ENCODE peak calls at places on chromosomes 2 and 18, in seven cellular contexts. R is tibial nerve; P is CD4-positive, alpha-beta memory T cell; E is GM23248; S is cardiac muscle cell; N is suprapubic skin; I is H1. X is an unnamed sample. For H3K9me3, the result is how much of the 10 kb centered on the place peaks cover.

GRCh38 chr2:233513953-233514655 is 52.5 kb downstream of the USP40 start:
- DNase-seq in R (no peak), P (no peak), E (no peak), S (no peak), N (no peak), I (no peak), X (no peak)

GRCh38 chr2:46643951-46644350 is 164.6 kb downstream of the TMEM247 start:
- DNase-seq in R (no peak), P (no peak), E (no peak), S (no peak), N (no peak), I (no peak), X (no peak)

GRCh38 chr2:18118703-18119102 is 240.2 kb downstream of the KCNS3 start:
- DNase-seq in R (no peak), P (no peak), E (peak), S (no peak), N (no peak), I (no peak), X (no peak)

GRCh38 chr2:31138037-31138962 is at the start of gene GALNT14:
- DNase-seq in R (no peak), P (no peak), E (peak), S (peak), N (no peak), I (peak), X (no peak)

GRCh38 chr18:62877448-62878221 is 162.3 kb downstream of the PHLPP1 start:
- DNase-seq in R (no peak), P (no peak), E (peak), S (peak), N (no peak), I (no peak), X (no peak)

GRCh38 chr2:37323770-37324535 is 680 bp downstream of the PRKD3 start:
- DNase-seq in R (no peak), P (peak), E (peak), S (peak), N (peak), I (peak), X (peak)

GRCh38 chr2:172823451-172823850 is 87.8 kb downstream of the RAPGEF4 start:
- DNase-seq in R (no peak), P (no peak), E (no peak), S (no peak), N (no peak), I (no peak), X (no peak)

GRCh38 chr18:39455300-39455699 is 1889.7 kb upstream of the CELF4 start:
- DNase-seq in R (no peak), P (no peak), E (peak), S (peak), N (no peak), I (no peak), X (no peak)

GRCh38 chr2:183597841-183598240 is 473.6 kb downstream of the NUP35 start:
- DNase-seq in R (no peak), P (no peak), E (no peak), S (no peak), N (no peak), I (no peak), X (no peak)

GRCh38 chr2:158926478-158926948 is 41.9 kb upstream of the TANC1 start:
- DNase-seq in R (no peak), P (no peak), E (peak), S (peak), N (no peak), I (no peak), X (no peak)

GRCh38 chr2:38909872-38910271 is 20.2 kb downstream of the ARHGEF33 start:
- DNase-seq in R (no peak), P (no peak), E (no peak), S (no peak), N (no peak), I (no peak), X (no peak)

GRCh38 chr2:224749136-224749535 is 33.0 kb upstream of the CCDC195 start:
- DNase-seq in R (no peak), P (no peak), E (peak), S (peak), N (no peak), I (no peak), X (no peak)

GRCh38 chr18:8635087-8635486 is 25.9 kb downstream of the RAB12 start:
- DNase-seq in R (no peak), P (no peak), E (peak), S (peak), N (no peak), I (no peak), X (no peak)

GRCh38 chr18:35345460-35345921 is 1.3 kb upstream of the ZNF24 start:
- DNase-seq in R (no peak), P (no peak), E (no peak), S (peak), N (no peak), I (no peak), X (no peak)

GRCh38 chr2:54454922-54455583 is 1.1 kb upstream of the SPTBN1 start:
- DNase-seq in R (no peak), P (no peak), E (no peak), S (no peak), N (no peak), I (peak), X (no peak)

GRCh38 chr2:146262606-146263005 is 1582.2 kb upstream of the ACVR2A start:
- DNase-seq in R (no peak), P (no peak), E (no peak), S (no peak), N (no peak), I (no peak), X (no peak)

GRCh38 chr2:203510256-203510940 is 24.7 kb downstream of the RAPH1 start:
- DNase-seq in R (no peak), P (no peak), E (no peak), S (no peak), N (no peak), I (no peak), X (no peak)

GRCh38 chr2:229852565-229852964 is 69.2 kb downstream of the TRIP12 start:
- DNase-seq in R (no peak), P (peak), E (peak), S (peak), N (no peak), I (no peak), X (no peak)

GRCh38 chr18:267380-267687 is 513 bp downstream of the THOC1 start:
- DNase-seq in R (no peak), P (no peak), E (no peak), S (no peak), N (no peak), I (no peak), X (no peak)

GRCh38 chr2:121002597-121002996 is 266.9 kb downstream of the GLI2 start:
- DNase-seq in R (no peak), P (no peak), E (no peak), S (no peak), N (no peak), I (peak), X (no peak)

GRCh38 chr2:158586491-158586890 is 129.7 kb downstream of the PKP4 start:
- DNase-seq in R (no peak), P (no peak), E (peak), S (peak), N (no peak), I (no peak), X (no peak)

GRCh38 chr2:80073134-80073561 is 231.4 kb downstream of the LRRTM1 start:
- DNase-seq in R (peak), P (peak), E (peak), S (peak), N (no peak), I (no peak), X (no peak)

GRCh38 chr2:98343371-98343770 is 2.9 kb upstream of the CNGA3 start:
- DNase-seq in R (no peak), P (no peak), E (no peak), S (no peak), N (no peak), I (no peak), X (no peak)

GRCh38 chr2:98347298-98348065 is 1.2 kb downstream of the CNGA3 start:
- DNase-seq in R (no peak), P (no peak), E (peak), S (no peak), N (no peak), I (peak), X (no peak)

GRCh38 chr2:98350411-98350810 is 4.2 kb downstream of the CNGA3 start:
- DNase-seq in R (no peak), P (no peak), E (peak), S (no peak), N (no peak), I (no peak), X (no peak)

GRCh38 chr2:98346259-98347236 is at the start of gene CNGA3:
- DNase-seq in R (no peak), P (peak), E (peak), S (peak), N (no peak), I (peak), X (no peak)

DNA sequence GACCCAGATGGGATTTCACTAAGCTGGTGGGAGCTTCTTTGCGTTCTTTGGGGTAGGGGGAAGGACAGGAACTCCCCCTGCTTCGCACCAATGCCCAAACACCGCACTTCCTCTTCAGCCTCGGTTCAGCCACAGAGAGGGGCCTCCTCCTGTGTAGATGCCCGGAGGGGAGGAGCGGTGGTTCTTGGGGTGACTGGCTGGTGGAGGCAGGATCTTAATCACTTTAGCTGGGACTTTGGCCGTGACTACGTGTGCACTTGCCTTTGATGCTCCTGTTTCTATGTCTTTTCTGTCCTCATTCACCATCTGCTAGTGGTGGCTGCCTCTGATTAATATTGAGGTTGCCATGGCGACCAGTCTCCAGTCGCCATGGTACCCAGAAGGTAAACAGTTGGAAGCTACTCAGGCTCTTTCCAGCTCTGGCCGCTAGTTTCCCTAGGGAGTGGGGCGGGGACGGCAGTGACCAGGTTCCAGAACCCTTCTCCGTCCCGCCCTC is 1.9 kb downstream of the CNGA3 start:
- DNase-seq in R (no peak), P (no peak), E (peak), S (no peak), N (no peak), I (peak), X (no peak)
- H3K9me3 ChIP-seq in R (under half), P (under half), E (under half), S (under half), N (under half), I (under half), X (under half)

DNA sequence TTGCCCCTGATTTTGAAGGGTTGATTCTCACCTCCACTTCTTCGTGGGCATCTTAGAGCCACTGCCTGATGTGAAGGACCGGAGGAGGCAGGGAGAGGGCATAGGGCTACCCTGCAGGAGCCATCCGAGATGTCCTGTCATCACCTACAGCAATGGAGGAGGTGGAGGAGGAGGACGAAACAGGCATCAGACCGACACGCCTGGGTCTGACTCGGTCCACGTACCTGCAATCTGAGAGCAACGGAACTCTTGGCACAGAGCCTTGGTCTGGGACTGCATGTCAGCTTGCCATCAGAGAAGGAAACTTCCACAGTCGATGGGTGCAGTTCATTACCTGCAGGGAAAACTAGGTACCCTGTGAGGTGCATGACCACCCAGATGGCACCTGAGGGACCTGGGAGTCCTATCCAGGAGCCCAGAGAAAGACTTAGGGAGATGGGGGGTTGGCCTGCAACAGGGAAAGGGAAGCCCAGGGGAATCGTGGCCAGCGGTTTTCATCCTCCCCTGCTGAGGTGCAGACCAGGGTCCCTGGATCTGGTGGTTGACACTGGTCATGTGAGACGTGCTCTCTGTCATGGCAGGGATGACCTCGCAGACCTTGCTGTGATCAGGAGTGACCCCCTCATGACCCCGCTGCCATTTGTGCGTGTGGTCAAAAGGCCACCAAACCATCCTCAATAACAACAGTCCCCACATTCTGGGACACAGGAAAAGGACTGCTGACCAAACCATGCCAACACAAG is 190.8 kb downstream of the SEPTIN10 start:
- DNase-seq in R (no peak), P (no peak), E (no peak), S (no peak), N (peak), I (no peak), X (no peak)
- H3K9me3 ChIP-seq in R (under half), P (under half), E (under half), S (under half), N (under half), I (under half), X (under half)

DNA sequence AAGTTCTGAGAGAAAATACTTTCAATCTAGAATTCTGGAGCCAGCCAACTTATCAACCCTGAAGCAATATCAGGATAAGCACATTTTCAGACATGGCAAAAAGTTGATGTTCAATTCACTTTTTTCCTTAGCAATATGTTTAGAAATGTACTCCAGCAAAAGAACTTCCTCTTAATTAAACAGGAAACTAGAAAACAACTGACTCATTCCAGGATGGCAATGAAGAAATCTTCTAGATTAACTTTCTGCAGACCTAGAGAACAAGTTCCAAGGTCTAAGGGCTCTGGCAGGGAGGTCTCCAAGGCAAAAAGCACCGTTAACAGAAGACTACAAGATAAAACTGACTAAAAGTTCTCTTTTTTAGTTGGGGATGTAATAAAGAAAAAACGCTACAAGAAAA is 69.2 kb upstream of the VWC2L start:
- DNase-seq in R (no peak), P (no peak), E (peak), S (no peak), N (no peak), I (no peak), X (no peak)
- H3K9me3 ChIP-seq in R (under half), P (under half), E (under half), S (under half), N (under half), I (under half), X (under half)

GRCh38 chr2:168614291-168615018 is 158.4 kb downstream of the CERS6 start:
- DNase-seq in R (no peak), P (no peak), E (no peak), S (no peak), N (no peak), I (peak), X (no peak)

GRCh38 chr2:168613510-168613909 is 157.4 kb downstream of the CERS6 start:
- DNase-seq in R (no peak), P (no peak), E (no peak), S (no peak), N (no peak), I (no peak), X (no peak)

GRCh38 chr2:168611091-168611490 is 155.0 kb downstream of the CERS6 start:
- DNase-seq in R (no peak), P (no peak), E (no peak), S (peak), N (no peak), I (no peak), X (no peak)

GRCh38 chr2:168611896-168612650 is 156.0 kb downstream of the CERS6 start:
- DNase-seq in R (no peak), P (no peak), E (no peak), S (no peak), N (no peak), I (no peak), X (no peak)

DNA sequence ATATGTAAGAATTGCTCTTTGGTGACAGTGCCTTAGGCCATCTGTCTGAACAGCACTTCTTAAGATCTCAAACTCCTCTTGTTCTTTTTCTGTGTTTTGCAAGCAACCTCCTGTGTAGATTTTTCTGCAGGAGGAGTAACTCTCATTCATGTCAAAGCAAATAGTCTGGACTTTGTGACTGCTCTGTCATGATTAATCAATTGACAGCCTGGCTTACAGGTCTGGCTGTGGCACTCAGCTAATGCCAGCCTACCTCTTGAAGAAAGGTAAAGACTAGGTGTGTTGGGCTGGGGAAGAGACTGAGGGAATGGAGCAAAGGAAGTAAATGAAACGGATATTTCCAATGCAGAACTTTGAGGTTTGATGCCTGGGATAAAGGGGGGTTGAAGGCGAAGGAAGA is 156.6 kb downstream of the CERS6 start:
- DNase-seq in R (no peak), P (no peak), E (no peak), S (no peak), N (no peak), I (no peak), X (no peak)
- H3K9me3 ChIP-seq in R (under half), P (under half), E (under half), S (under half), N (under half), I (under half), X (under half)

GRCh38 chr18:78565240-78565639 is 414.4 kb upstream of the SALL3 start:
- DNase-seq in R (no peak), P (no peak), E (no peak), S (no peak), N (no peak), I (no peak), X (no peak)

GRCh38 chr18:78564030-78564429 is 415.6 kb upstream of the SALL3 start:
- DNase-seq in R (no peak), P (no peak), E (no peak), S (no peak), N (no peak), I (no peak), X (no peak)

GRCh38 chr18:78561757-78562445 is 417.7 kb upstream of the SALL3 start:
- DNase-seq in R (no peak), P (no peak), E (no peak), S (no peak), N (no peak), I (no peak), X (no peak)

GRCh38 chr18:78562446-78563020 is 417.1 kb upstream of the SALL3 start:
- DNase-seq in R (no peak), P (no peak), E (no peak), S (no peak), N (no peak), I (no peak), X (no peak)

DNA sequence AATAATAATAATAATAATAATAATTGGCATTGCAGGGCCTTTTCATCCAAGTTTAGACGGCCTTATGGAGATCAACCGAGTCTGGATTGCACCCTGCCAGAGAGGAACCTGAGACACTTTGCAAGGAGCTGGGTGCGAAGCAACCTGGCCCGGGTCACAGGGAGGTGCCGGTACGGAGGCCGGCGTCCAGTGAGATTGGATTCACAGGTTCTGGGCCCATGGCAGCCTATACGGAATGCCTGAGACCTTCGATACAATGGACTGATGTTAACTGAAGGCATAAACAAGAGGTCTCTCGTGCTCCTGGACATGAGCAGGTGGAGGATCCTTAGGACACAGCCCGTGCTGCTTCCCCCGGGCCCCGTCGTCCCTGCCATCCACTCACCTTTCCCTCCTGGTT is 416.5 kb upstream of the SALL3 start:
- DNase-seq in R (no peak), P (no peak), E (no peak), S (no peak), N (no peak), I (no peak), X (no peak)
- H3K9me3 ChIP-seq in R (under half), P (under half), E (under half), S (under half), N (under half), I (under half), X (under half)

GRCh38 chr2:111108745-111109271 is 11.9 kb upstream of the BCL2L11 start:
- DNase-seq in R (no peak), P (no peak), E (no peak), S (no peak), N (no peak), I (no peak), X (no peak)
- H3K9me3 ChIP-seq in R (under half), P (under half), E (under half), S (under half), N (under half), I (under half), X (under half)

DNA sequence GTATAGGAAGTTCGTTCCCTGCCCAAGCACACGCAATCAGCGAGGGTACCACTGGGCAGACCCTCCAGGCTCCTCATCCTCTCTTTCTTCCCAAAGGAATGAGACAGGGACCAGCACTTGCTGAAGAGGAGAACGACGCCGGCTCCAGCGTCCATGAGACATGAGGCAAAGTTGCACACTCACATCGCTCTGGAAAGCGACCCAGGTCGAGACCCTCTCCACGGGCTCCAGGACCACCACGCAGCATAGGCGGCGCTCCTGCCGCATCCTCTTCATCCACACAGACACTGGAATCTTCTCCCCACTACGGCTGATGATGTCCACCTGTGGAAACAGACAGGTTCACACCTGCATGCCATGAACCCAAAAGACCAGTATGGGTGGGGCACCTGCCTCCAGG is 10.8 kb downstream of the PASK start:
- DNase-seq in R (no peak), P (no peak), E (no peak), S (no peak), N (peak), I (no peak), X (no peak)
- H3K9me3 ChIP-seq in R (under half), P (under half), E (under half), S (under half), N (under half), I (under half), X (under half)

X was measured in T-helper 17 cell.